ENCODE peak calls at places on chromosomes 12 and 14, in five cellular contexts. J is caudate nucleus, E is HuH-7, S is posterior cingulate gyrus, G is pancreas. B is an unnamed sample.

GRCh38 chr14:88181072-88181471 is 142.0 kb downstream of the KCNK10 start:
- DNase-seq in J (no peak), E (no peak), S (no peak), G (no peak), B (no peak)

GRCh38 chr14:50862171-50862570 is 9.7 kb upstream of the ABHD12B start:
- DNase-seq in J (no peak), E (no peak), S (no peak), G (no peak), B (no peak)

GRCh38 chr12:123761841-123762714 is at the start of gene DNAH10:
- DNase-seq in J (peak), E (peak), S (no peak), G (peak), B (peak)

GRCh38 chr14:61514006-61514830 is 181.1 kb upstream of the HIF1A start:
- DNase-seq in J (no peak), E (no peak), S (no peak), G (no peak), B (no peak)

GRCh38 chr12:111430418-111431353 is 25.0 kb downstream of the SH2B3 start:
- DNase-seq in J (no peak), E (no peak), S (no peak), G (no peak), B (no peak)

GRCh38 chr12:57632369-57632897 is 568 bp downstream of the B4GALNT1 start:
- DNase-seq in J (no peak), E (peak), S (no peak), G (peak), B (peak)

GRCh38 chr14:60396718-60397343 is 89.0 kb downstream of the C14orf39 start:
- DNase-seq in J (no peak), E (no peak), S (no peak), G (no peak), B (no peak)

GRCh38 chr12:98699568-98699967 is 54.5 kb downstream of the APAF1 start:
- DNase-seq in J (no peak), E (no peak), S (no peak), G (no peak), B (no peak)

GRCh38 chr12:26623136-26623535 is 209.9 kb downstream of the ITPR2 start:
- DNase-seq in J (no peak), E (no peak), S (no peak), G (no peak), B (no peak)

GRCh38 chr12:1350934-1351240 is 243.5 kb downstream of the FBXL14 start:
- DNase-seq in J (no peak), E (no peak), S (no peak), G (no peak), B (no peak)

GRCh38 chr14:49977126-49977841 is 84.4 kb downstream of the ARF6 start:
- DNase-seq in J (no peak), E (no peak), S (no peak), G (no peak), B (no peak)

GRCh38 chr12:32559434-32559833 is 119.7 kb upstream of the DNM1L start:
- DNase-seq in J (no peak), E (no peak), S (no peak), G (no peak), B (no peak)

GRCh38 chr12:65169311-65170244 is at the start of gene LEMD3:
- DNase-seq in J (peak), E (peak), S (peak), G (peak), B (peak)

GRCh38 chr14:99551034-99551922 is 52.7 kb downstream of the CCDC85C start:
- DNase-seq in J (no peak), E (no peak), S (no peak), G (no peak), B (no peak)

GRCh38 chr14:92323031-92323915 is at the start of gene SLC24A4:
- DNase-seq in J (peak), E (no peak), S (no peak), G (no peak), B (no peak)

GRCh38 chr12:106919910-106920544 is 35.7 kb upstream of the TMEM263 start:
- DNase-seq in J (no peak), E (no peak), S (no peak), G (no peak), B (peak)

GRCh38 chr12:53113307-53113706 is 10.0 kb downstream of the SOAT2 start:
- DNase-seq in J (no peak), E (no peak), S (no peak), G (no peak), B (no peak)

GRCh38 chr12:120856980-120857379 is 47.2 kb downstream of the SPPL3 start:
- DNase-seq in J (no peak), E (no peak), S (no peak), G (no peak), B (no peak)

GRCh38 chr12:6332459-6332858 is 9.4 kb downstream of the TNFRSF1A start:
- DNase-seq in J (no peak), E (no peak), S (no peak), G (no peak), B (no peak)

GRCh38 chr14:85607571-85608219 is 77.8 kb downstream of the FLRT2 start:
- DNase-seq in J (no peak), E (no peak), S (no peak), G (no peak), B (no peak)

GRCh38 chr12:22257100-22257499 is 77.4 kb downstream of the ST8SIA1 start:
- DNase-seq in J (no peak), E (no peak), S (no peak), G (no peak), B (no peak)

GRCh38 chr12:89674326-89674942 is 34.2 kb downstream of the ATP2B1 start:
- DNase-seq in J (no peak), E (no peak), S (no peak), G (no peak), B (no peak)

GRCh38 chr12:131536337-131536736 is 174.6 kb upstream of the SFSWAP start:
- DNase-seq in J (no peak), E (no peak), S (no peak), G (no peak), B (no peak)

GRCh38 chr12:12376636-12377448 is 20.0 kb downstream of the BORCS5 start:
- DNase-seq in J (no peak), E (peak), S (no peak), G (no peak), B (no peak)

B was measured in BE2C.